ENCODE peak calls at places on chromosome 5, in ten cellular contexts. L is activated naive CD4-positive, alpha-beta T cell treated with anti-CD3 and anti-CD28 coated beads, Interleukin-2, amount 50 U/mL, for 16 hours; Z is Ammon's horn; V is substantia nigra; E is D721Med; W is stimulated activated CD4-positive, alpha-beta T cell treated with anti-CD3 and anti-CD28 coated beads, TNF-alpha, amount 100 ng/mL, for 4 hours; J is NCI-H2081; C is NCI-H2029; P is NCI-H1105 treated with DMSO at 0.1 percent for 48 hours; G is cerebellum. O is an unnamed sample.

GRCh38 chr5:14208071-14209021 is 65.2 kb downstream of the TRIO start:
- DNase-seq in P (no peak), E (no peak), Z (no peak), J (no peak), C (peak; percentile 20), V (no peak), L (no peak), W (no peak), G (no peak), O (peak; percentile 91)

GRCh38 chr5:766666-767431 is 17.7 kb downstream of the ZDHHC11B start:
- DNase-seq in C (no peak), J (no peak), W (no peak), Z (peak; percentile 10), G (no peak), L (peak; percentile 26), V (no peak), E (no peak), P (no peak), O (no peak)

GRCh38 chr5:17302138-17302537 is 84.7 kb downstream of the BASP1 start:
- DNase-seq in Z (no peak), J (no peak), W (no peak), P (no peak), C (no peak), L (no peak), V (no peak), G (no peak), E (no peak), O (peak; percentile 80)

GRCh38 chr5:137808503-137809135 is 54.5 kb upstream of the HNRNPA0 start:
- DNase-seq in Z (peak; percentile 52), P (no peak), L (no peak), W (no peak), C (no peak), E (no peak), J (no peak), V (no peak), G (peak; percentile 17), O (no peak)

GRCh38 chr5:66362021-66362420 is 217.9 kb downstream of the SREK1 start:
- DNase-seq in E (no peak), Z (no peak), P (no peak), J (no peak), G (no peak), C (no peak), V (no peak), L (no peak), W (no peak), O (no peak)

GRCh38 chr5:139090566-139090965 is 107.6 kb downstream of the SIL1 start:
- DNase-seq in P (no peak), J (no peak), L (no peak), G (no peak), E (no peak), V (no peak), Z (no peak), C (no peak), W (no peak), O (no peak)

GRCh38 chr5:108196276-108196675 is 185.6 kb downstream of the FBXL17 start:
- DNase-seq in G (no peak), C (no peak), P (no peak), E (no peak), Z (no peak), J (no peak), V (no peak), L (no peak), W (no peak), O (peak; percentile 3)

GRCh38 chr5:107450531-107450930 is 220.2 kb downstream of the EFNA5 start:
- DNase-seq in W (no peak), E (no peak), C (no peak), V (no peak), Z (no peak), J (no peak), L (no peak), P (no peak), G (no peak), O (no peak)

GRCh38 chr5:179914032-179914755 is 6.5 kb upstream of the TBC1D9B start:
- DNase-seq in V (no peak), Z (no peak), L (no peak), P (no peak), C (peak; percentile 22), J (no peak), G (no peak), W (no peak), E (no peak), O (peak; percentile 99)

GRCh38 chr5:170467000-170467707 is 36.7 kb upstream of the KCNIP1 start:
- DNase-seq in E (no peak), L (no peak), Z (no peak), J (no peak), G (no peak), V (no peak), P (no peak), C (no peak), W (no peak), O (peak; percentile 92)

GRCh38 chr5:44933686-44934085 is 124.9 kb downstream of the MRPS30 start:
- DNase-seq in C (no peak), Z (no peak), P (no peak), G (no peak), E (no peak), L (no peak), W (no peak), V (no peak), J (no peak), O (no peak)

GRCh38 chr5:60372786-60373185 is 327.2 kb downstream of the DEPDC1B start:
- DNase-seq in V (no peak), W (no peak), E (no peak), J (no peak), L (no peak), Z (no peak), C (no peak), P (no peak), G (no peak), O (no peak)

GRCh38 chr5:142492781-142493281 is 168.0 kb upstream of the SPRY4 start:
- DNase-seq in Z (no peak), W (no peak), P (no peak), J (no peak), G (no peak), E (no peak), L (no peak), C (no peak), V (no peak), O (no peak)

O was measured in epithelial cell of esophagus.